ENCODE peak calls at places on chromosome 3, in six cellular contexts. One of them, this sample, is unnamed.

GRCh38 chr3:141465221-141465620 is 21.6 kb upstream of the RASA2 start:
- DNase-seq in dermis blood vessel endothelial cell: no peak
- DNase-seq in esophagus muscularis mucosa: no peak
- DNase-seq in stimulated activated CD8-positive, alpha-beta memory T cell treated with anti-CD3 and anti-CD28 coated beads, Interleukin-12 subunit alpha, Interleukin-12 subunit beta, amount 100 ng/mL, for 4 hours: no peak
- DNase-seq in NCI-H1436: no peak
- DNase-seq in T-helper 2 cell: no peak
- DNase-seq in this sample: no peak

GRCh38 chr3:133413166-133414020 is 13.5 kb downstream of the BFSP2 start:
- DNase-seq in esophagus muscularis mucosa: no peak
- DNase-seq in stimulated activated CD8-positive, alpha-beta memory T cell treated with anti-CD3 and anti-CD28 coated beads, Interleukin-12 subunit alpha, Interleukin-12 subunit beta, amount 100 ng/mL, for 4 hours: no peak
- DNase-seq in NCI-H1436: peak; percentile 20
- DNase-seq in T-helper 2 cell: no peak
- DNase-seq in dermis blood vessel endothelial cell: peak; percentile 21
- DNase-seq in this sample: no peak

GRCh38 chr3:2511356-2511755 is 412.7 kb downstream of the CNTN4 start:
- DNase-seq in NCI-H1436: peak; percentile 63
- DNase-seq in dermis blood vessel endothelial cell: no peak
- DNase-seq in T-helper 2 cell: no peak
- DNase-seq in esophagus muscularis mucosa: no peak
- DNase-seq in stimulated activated CD8-positive, alpha-beta memory T cell treated with anti-CD3 and anti-CD28 coated beads, Interleukin-12 subunit alpha, Interleukin-12 subunit beta, amount 100 ng/mL, for 4 hours: no peak
- DNase-seq in this sample: no peak

GRCh38 chr3:51340989-51341636 is 44.0 kb upstream of the MANF start:
- DNase-seq in dermis blood vessel endothelial cell: peak; percentile 48
- DNase-seq in stimulated activated CD8-positive, alpha-beta memory T cell treated with anti-CD3 and anti-CD28 coated beads, Interleukin-12 subunit alpha, Interleukin-12 subunit beta, amount 100 ng/mL, for 4 hours: no peak
- DNase-seq in NCI-H1436: no peak
- DNase-seq in T-helper 2 cell: no peak
- DNase-seq in esophagus muscularis mucosa: peak; percentile 19
- DNase-seq in this sample: no peak

GRCh38 chr3:85387913-85388510 is 429.2 kb downstream of the CADM2 start:
- DNase-seq in esophagus muscularis mucosa: no peak
- DNase-seq in dermis blood vessel endothelial cell: no peak
- DNase-seq in NCI-H1436: no peak
- DNase-seq in stimulated activated CD8-positive, alpha-beta memory T cell treated with anti-CD3 and anti-CD28 coated beads, Interleukin-12 subunit alpha, Interleukin-12 subunit beta, amount 100 ng/mL, for 4 hours: no peak
- DNase-seq in T-helper 2 cell: no peak
- DNase-seq in this sample: no peak

GRCh38 chr3:159637895-159638542 is 350.6 kb upstream of the IL12A start:
- DNase-seq in NCI-H1436: no peak
- DNase-seq in esophagus muscularis mucosa: no peak
- DNase-seq in T-helper 2 cell: no peak
- DNase-seq in dermis blood vessel endothelial cell: no peak
- DNase-seq in stimulated activated CD8-positive, alpha-beta memory T cell treated with anti-CD3 and anti-CD28 coated beads, Interleukin-12 subunit alpha, Interleukin-12 subunit beta, amount 100 ng/mL, for 4 hours: no peak
- DNase-seq in this sample: no peak

GRCh38 chr3:61417352-61417751 is 144.0 kb upstream of the PTPRG start:
- DNase-seq in T-helper 2 cell: no peak
- DNase-seq in esophagus muscularis mucosa: no peak
- DNase-seq in stimulated activated CD8-positive, alpha-beta memory T cell treated with anti-CD3 and anti-CD28 coated beads, Interleukin-12 subunit alpha, Interleukin-12 subunit beta, amount 100 ng/mL, for 4 hours: no peak
- DNase-seq in NCI-H1436: no peak
- DNase-seq in dermis blood vessel endothelial cell: no peak
- DNase-seq in this sample: no peak

GRCh38 chr3:49132437-49133225 is at the start of gene LAMB2:
- DNase-seq in stimulated activated CD8-positive, alpha-beta memory T cell treated with anti-CD3 and anti-CD28 coated beads, Interleukin-12 subunit alpha, Interleukin-12 subunit beta, amount 100 ng/mL, for 4 hours: no peak
- DNase-seq in esophagus muscularis mucosa: peak; percentile 94
- DNase-seq in NCI-H1436: no peak
- DNase-seq in T-helper 2 cell: no peak
- DNase-seq in dermis blood vessel endothelial cell: peak; percentile 90
- DNase-seq in this sample: no peak

GRCh38 chr3:43153189-43154083 is 47.6 kb upstream of the POMGNT2 start:
- DNase-seq in NCI-H1436: no peak
- DNase-seq in esophagus muscularis mucosa: peak; percentile 94
- DNase-seq in stimulated activated CD8-positive, alpha-beta memory T cell treated with anti-CD3 and anti-CD28 coated beads, Interleukin-12 subunit alpha, Interleukin-12 subunit beta, amount 100 ng/mL, for 4 hours: no peak
- DNase-seq in dermis blood vessel endothelial cell: no peak
- DNase-seq in T-helper 2 cell: no peak
- DNase-seq in this sample: no peak

GRCh38 chr3:16311960-16312451 is 47.0 kb downstream of the OXNAD1 start:
- DNase-seq in NCI-H1436: no peak
- DNase-seq in stimulated activated CD8-positive, alpha-beta memory T cell treated with anti-CD3 and anti-CD28 coated beads, Interleukin-12 subunit alpha, Interleukin-12 subunit beta, amount 100 ng/mL, for 4 hours: no peak
- DNase-seq in esophagus muscularis mucosa: peak; percentile 91
- DNase-seq in dermis blood vessel endothelial cell: peak; percentile 39
- DNase-seq in T-helper 2 cell: no peak
- DNase-seq in this sample: peak; percentile 80

GRCh38 chr3:149221783-149222517 is at the start of gene CP:
- DNase-seq in esophagus muscularis mucosa: no peak
- DNase-seq in stimulated activated CD8-positive, alpha-beta memory T cell treated with anti-CD3 and anti-CD28 coated beads, Interleukin-12 subunit alpha, Interleukin-12 subunit beta, amount 100 ng/mL, for 4 hours: no peak
- DNase-seq in T-helper 2 cell: no peak
- DNase-seq in dermis blood vessel endothelial cell: no peak
- DNase-seq in NCI-H1436: no peak
- DNase-seq in this sample: no peak

GRCh38 chr3:27840807-27841594 is 118.9 kb upstream of the EOMES start:
- DNase-seq in T-helper 2 cell: no peak
- DNase-seq in NCI-H1436: no peak
- DNase-seq in esophagus muscularis mucosa: no peak
- DNase-seq in dermis blood vessel endothelial cell: no peak
- DNase-seq in stimulated activated CD8-positive, alpha-beta memory T cell treated with anti-CD3 and anti-CD28 coated beads, Interleukin-12 subunit alpha, Interleukin-12 subunit beta, amount 100 ng/mL, for 4 hours: no peak
- DNase-seq in this sample: no peak

GRCh38 chr3:43882976-43883680 is 192.4 kb downstream of the ABHD5 start:
- DNase-seq in NCI-H1436: no peak
- DNase-seq in esophagus muscularis mucosa: no peak
- DNase-seq in dermis blood vessel endothelial cell: no peak
- DNase-seq in T-helper 2 cell: no peak
- DNase-seq in stimulated activated CD8-positive, alpha-beta memory T cell treated with anti-CD3 and anti-CD28 coated beads, Interleukin-12 subunit alpha, Interleukin-12 subunit beta, amount 100 ng/mL, for 4 hours: no peak
- DNase-seq in this sample: no peak

GRCh38 chr3:37945803-37946530 is 44.6 kb upstream of the VILL start:
- DNase-seq in stimulated activated CD8-positive, alpha-beta memory T cell treated with anti-CD3 and anti-CD28 coated beads, Interleukin-12 subunit alpha, Interleukin-12 subunit beta, amount 100 ng/mL, for 4 hours: no peak
- DNase-seq in dermis blood vessel endothelial cell: peak; percentile 85
- DNase-seq in esophagus muscularis mucosa: peak; percentile 82
- DNase-seq in NCI-H1436: no peak
- DNase-seq in T-helper 2 cell: no peak
- DNase-seq in this sample: no peak

GRCh38 chr3:178500631-178501030 is 35.6 kb upstream of the KCNMB2 start:
- DNase-seq in esophagus muscularis mucosa: no peak
- DNase-seq in NCI-H1436: no peak
- DNase-seq in dermis blood vessel endothelial cell: no peak
- DNase-seq in T-helper 2 cell: no peak
- DNase-seq in stimulated activated CD8-positive, alpha-beta memory T cell treated with anti-CD3 and anti-CD28 coated beads, Interleukin-12 subunit alpha, Interleukin-12 subunit beta, amount 100 ng/mL, for 4 hours: no peak
- DNase-seq in this sample: no peak